ENCODE peak calls at places on chromosome 18, in ten cellular contexts. D, Z, T, E, B, J, K, O, W and F are unnamed samples. For H3K9me3, the result is how much of the 10 kb centered on the place peaks cover.

GRCh38 chr18:48445540-48445939 is 36.4 kb upstream of the ZBTB7C start:
- DNase-seq in J (peak), K (peak), O (peak), B (peak), Z (peak), D (peak), W (peak), T (no peak), E (peak), F (peak)

GRCh38 chr18:72086421-72086820 is 457.7 kb downstream of the CBLN2 start:
- DNase-seq in D (peak), O (no peak), K (peak), W (no peak), J (no peak), T (no peak), E (no peak), Z (no peak), B (no peak), F (no peak)

GRCh38 chr18:45686892-45687611 is 36.9 kb upstream of the SLC14A1 start:
- DNase-seq in K (no peak), O (no peak), Z (no peak), E (peak), B (peak), W (peak), D (no peak), T (no peak), J (no peak), F (peak)

GRCh38 chr18:47895565-47896250 is 34.8 kb downstream of the SMAD2 start:
- DNase-seq in K (no peak), Z (no peak), E (no peak), W (no peak), O (no peak), B (no peak), D (peak), T (no peak), J (no peak), F (no peak)

GRCh38 chr18:8708670-8709069 is 3.3 kb downstream of the MTCL1 start:
- DNase-seq in E (no peak), T (no peak), W (no peak), B (no peak), Z (no peak), O (no peak), D (no peak), J (no peak), K (no peak), F (no peak)

GRCh38 chr18:45291616-45292612 is 323.4 kb upstream of the SLC14A2 start:
- DNase-seq in O (no peak), D (no peak), W (no peak), K (no peak), Z (no peak), J (no peak), T (no peak), B (no peak), E (no peak), F (no peak)

GRCh38 chr18:8212893-8213805 is 396.1 kb upstream of the RAB12 start:
- DNase-seq in D (no peak), B (no peak), K (peak), W (no peak), J (no peak), Z (no peak), T (no peak), E (no peak), O (no peak), F (no peak)

GRCh38 chr18:22128954-22129353 is 40.4 kb upstream of the GATA6 start:
- DNase-seq in Z (no peak), E (no peak), K (no peak), B (no peak), O (no peak), W (no peak), D (no peak), J (no peak), T (no peak), F (no peak)

GRCh38 chr18:74396252-74397204 is 60.6 kb downstream of the DIPK1C start:
- DNase-seq in B (no peak), K (no peak), J (no peak), Z (no peak), T (no peak), O (no peak), D (no peak), E (no peak), W (no peak), F (no peak)

GRCh38 chr18:28512357-28512756 is 335.4 kb upstream of the CDH2 start:
- DNase-seq in E (no peak), W (no peak), T (no peak), D (no peak), Z (no peak), K (no peak), J (no peak), B (no peak), O (no peak), F (no peak)

DNA sequence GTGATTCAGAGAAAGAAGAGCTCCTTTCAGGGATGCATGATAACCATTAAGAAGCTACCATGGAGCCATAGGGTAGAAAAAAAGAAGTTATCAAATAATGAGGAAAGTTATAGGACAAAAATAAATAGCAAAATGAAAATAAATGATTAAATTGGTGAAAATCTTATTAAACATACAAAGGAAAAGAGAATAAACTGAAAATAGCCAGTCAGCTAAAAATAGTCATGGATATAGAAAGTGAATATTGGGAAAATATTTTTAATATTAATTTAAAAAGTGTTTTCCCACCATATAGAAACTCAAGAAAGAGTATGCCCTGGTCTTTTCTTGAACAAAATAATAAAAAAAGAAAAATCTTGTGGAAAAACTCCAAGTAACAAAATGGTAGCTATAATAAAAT is 209.2 kb upstream of the CDH19 start:
- DNase-seq in K (no peak), B (no peak), Z (no peak), D (no peak), O (no peak), T (no peak), J (no peak), W (no peak), E (no peak), F (no peak)
- H3K9me3 ChIP-seq in K (under half), B (under half), Z (under half), D (under half), O (under half), T (under half), J (under half), W (under half), E (under half), F (under half)

DNA sequence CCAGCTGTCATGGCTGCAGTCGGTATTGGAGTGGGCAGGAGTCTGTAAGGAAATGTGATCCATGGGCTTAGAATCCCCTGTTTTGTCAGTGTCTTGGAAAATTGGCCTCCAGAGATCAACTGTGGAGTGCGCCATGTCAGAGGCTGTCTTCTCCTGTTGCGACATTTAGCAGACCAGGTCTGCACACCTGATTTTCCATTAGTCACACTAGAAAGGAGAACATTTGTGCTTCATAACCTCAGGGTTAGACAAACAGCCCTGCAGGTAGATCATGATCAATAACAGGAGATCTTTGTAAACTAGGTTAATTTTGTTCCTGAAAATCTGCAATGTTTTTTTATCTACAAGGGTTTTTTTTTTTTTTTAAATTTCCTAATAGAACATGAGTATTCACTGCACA is 28.0 kb downstream of the LDLRAD4 start:
- DNase-seq in O (no peak), K (no peak), J (peak), T (no peak), W (no peak), E (no peak), Z (no peak), B (no peak), D (no peak), F (no peak)
- TF ChIP-seq EP300 in O (no peak), K (no peak), J (no peak), T (no peak), W (no peak), E (no peak), Z (no peak), B (no peak), D (no peak), F (no peak)

DNA sequence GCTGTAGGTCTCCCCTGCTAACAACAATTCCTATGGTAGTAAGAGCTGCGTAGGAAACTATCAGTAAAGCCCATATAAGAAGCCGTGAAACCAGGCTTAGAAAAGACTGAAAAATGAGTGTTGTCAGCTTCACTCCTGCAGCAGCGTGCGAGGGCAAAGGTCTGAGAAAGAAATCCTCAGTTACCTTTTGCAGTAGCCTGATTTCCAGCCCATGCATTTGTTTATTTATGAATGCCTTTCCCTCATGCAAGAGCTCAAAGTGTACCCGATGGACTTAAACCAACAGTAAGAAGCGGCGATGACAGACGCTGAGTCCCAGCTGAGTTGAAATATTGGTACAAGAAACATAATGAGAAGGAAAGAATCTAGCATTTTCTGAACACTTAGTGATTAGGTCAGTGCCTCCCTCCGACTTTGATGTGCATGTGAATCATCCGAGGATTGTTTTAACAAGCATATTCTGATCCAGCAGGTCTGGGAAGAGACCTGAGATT is 15.0 kb upstream of the POLI start:
- DNase-seq in B (no peak), W (no peak), K (peak), D (peak), Z (no peak), J (no peak), O (no peak), T (no peak), E (no peak), F (no peak)
- TF ChIP-seq CTCF in B (no peak), W (no peak), K (no peak), D (no peak), Z (no peak), J (no peak), O (no peak), T (no peak), E (no peak), F (no peak)

GRCh38 chr18:80023173-80023572 is 11.1 kb upstream of the RBFA start:
- DNase-seq in B (peak), E (no peak), T (no peak), K (peak), O (no peak), J (no peak), D (no peak), Z (no peak), W (no peak), F (no peak)
- H3K9me3 ChIP-seq in B (half or more), E (half or more), T (half or more), K (under half), O (under half), J (half or more), D (half or more), Z (under half), W (under half), F (half or more)

DNA sequence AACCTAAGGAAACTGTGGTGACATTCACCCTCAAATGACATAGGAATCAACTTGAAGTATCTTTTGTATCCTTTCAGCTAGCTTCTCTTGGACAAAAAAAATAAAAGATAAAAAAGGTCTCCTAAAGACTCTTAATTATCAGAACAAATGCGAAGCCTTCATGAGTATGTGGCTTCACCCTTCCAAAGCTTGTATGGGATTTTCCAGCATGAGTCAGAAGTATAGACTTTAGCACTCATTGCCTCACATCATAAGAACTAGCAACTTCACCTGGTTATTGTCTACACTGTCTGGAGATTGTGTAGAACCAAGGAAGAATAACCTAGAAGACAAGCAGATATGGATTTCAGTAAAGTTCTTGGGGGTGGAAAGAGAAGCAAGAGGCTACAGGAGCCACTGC is 135.5 kb downstream of the LAMA3 start:
- DNase-seq in Z (no peak), E (no peak), D (no peak), B (no peak), W (no peak), K (no peak), J (no peak), O (no peak), T (peak), F (no peak)
- TF ChIP-seq EP300 in Z (no peak), E (no peak), D (no peak), B (no peak), W (no peak), K (no peak), J (no peak), O (no peak), T (no peak), F (no peak)